ENCODE peak calls at places on chromosome 5, in six cellular contexts. L is PC-3, H is GM23248, T is HCT116, I is MM.1S, F is SK-N-SH. N is an unnamed sample.

GRCh38 chr5:140108093-140109049 is 5.5 kb upstream of the PURA start:
- DNase-seq in L (peak; percentile 32), H (peak; percentile 50), T (no peak), I (peak; percentile 29), F (peak; percentile 58), N (peak; percentile 47)

GRCh38 chr5:154740483-154740882 is 14.7 kb upstream of the LARP1 start:
- DNase-seq in L (no peak), H (peak; percentile 60), T (no peak), I (no peak), F (peak; percentile 38), N (no peak)

GRCh38 chr5:172534229-172535169 is 80.2 kb upstream of the SH3PXD2B start:
- DNase-seq in L (peak; percentile 14), H (peak; percentile 42), T (peak; percentile 4), I (no peak), F (no peak), N (no peak)

GRCh38 chr5:169251685-169252084 is 49.3 kb downstream of the SLIT3 start:
- DNase-seq in L (no peak), H (peak; percentile 58), T (no peak), I (no peak), F (peak; percentile 56), N (no peak)

GRCh38 chr5:163373401-163374066 is 63.9 kb upstream of the CCNG1 start:
- DNase-seq in L (no peak), H (no peak), T (no peak), I (no peak), F (no peak), N (no peak)

GRCh38 chr5:38509185-38509584 is 47.3 kb downstream of the LIFR start:
- DNase-seq in L (peak; percentile 73), H (peak; percentile 72), T (no peak), I (no peak), F (no peak), N (no peak)

GRCh38 chr5:6396043-6396442 is 17.7 kb upstream of the MED10 start:
- DNase-seq in L (no peak), H (no peak), T (no peak), I (no peak), F (no peak), N (no peak)

GRCh38 chr5:59152701-59153245 is 569.9 kb downstream of the RAB3C start:
- DNase-seq in L (no peak), H (no peak), T (no peak), I (peak; percentile 61), F (no peak), N (no peak)

GRCh38 chr5:176319827-176320554 is 41.6 kb downstream of the KIAA1191 start:
- DNase-seq in L (peak; percentile 34), H (peak; percentile 22), T (peak; percentile 10), I (peak; percentile 18), F (no peak), N (no peak)

GRCh38 chr5:56070795-56071539 is 76.2 kb upstream of the IL6ST start:
- DNase-seq in L (no peak), H (peak; percentile 4), T (no peak), I (peak; percentile 76), F (no peak), N (no peak)

GRCh38 chr5:161219816-161220215 is 326.7 kb downstream of the GABRB2 start:
- DNase-seq in L (no peak), H (no peak), T (no peak), I (no peak), F (no peak), N (no peak)

GRCh38 chr5:157541452-157542118 is 34.0 kb downstream of the ADAM19 start:
- DNase-seq in L (no peak), H (peak; percentile 40), T (no peak), I (no peak), F (no peak), N (no peak)

GRCh38 chr5:175336781-175337180 is 107.2 kb downstream of the DRD1 start:
- DNase-seq in L (no peak), H (no peak), T (no peak), I (no peak), F (no peak), N (no peak)

GRCh38 chr5:67156976-67157583 is 39.5 kb downstream of the CD180 start:
- DNase-seq in L (peak; percentile 63), H (peak; percentile 50), T (peak; percentile 29), I (peak; percentile 49), F (peak; percentile 57), N (peak; percentile 77)

GRCh38 chr5:9515451-9515850 is 30.4 kb downstream of the SEMA5A start:
- DNase-seq in L (no peak), H (no peak), T (no peak), I (no peak), F (no peak), N (no peak)

GRCh38 chr5:151925396-151925750 is 722 bp upstream of the GLRA1 start:
- DNase-seq in L (no peak), H (no peak), T (no peak), I (no peak), F (peak; percentile 48), N (no peak)

GRCh38 chr5:95940758-95941682 is 20.6 kb downstream of the ELL2 start:
- DNase-seq in L (no peak), H (no peak), T (no peak), I (no peak), F (peak; percentile 8), N (no peak)

GRCh38 chr5:33997331-33997983 is 10.4 kb downstream of the AMACR start:
- DNase-seq in L (peak; percentile 88), H (peak; percentile 93), T (peak; percentile 19), I (peak; percentile 56), F (peak; percentile 58), N (peak; percentile 77)

GRCh38 chr5:168995024-168995423 is 305.9 kb downstream of the SLIT3 start:
- DNase-seq in L (no peak), H (no peak), T (no peak), I (no peak), F (no peak), N (no peak)

GRCh38 chr5:169270827-169271226 is 30.1 kb downstream of the SLIT3 start:
- DNase-seq in L (no peak), H (no peak), T (no peak), I (no peak), F (no peak), N (no peak)

GRCh38 chr5:139468421-139468931 is 2.3 kb upstream of the SMIM33 start:
- DNase-seq in L (no peak), H (peak; percentile 27), T (no peak), I (no peak), F (no peak), N (no peak)

GRCh38 chr5:9335269-9335668 is 210.6 kb downstream of the SEMA5A start:
- DNase-seq in L (no peak), H (peak; percentile 28), T (no peak), I (no peak), F (no peak), N (no peak)

GRCh38 chr5:72597456-72597948 is 90.3 kb upstream of the ZNF366 start:
- DNase-seq in L (peak; percentile 31), H (peak; percentile 86), T (no peak), I (no peak), F (no peak), N (no peak)

GRCh38 chr5:36880761-36881160 is 4.2 kb downstream of the NIPBL start:
- DNase-seq in L (no peak), H (peak; percentile 13), T (no peak), I (no peak), F (no peak), N (peak; percentile 41)

GRCh38 chr5:142960309-142960696 is 190.1 kb downstream of the ARHGAP26 start:
- DNase-seq in L (peak; percentile 74), H (peak; percentile 89), T (peak; percentile 81), I (no peak), F (no peak), N (no peak)

GRCh38 chr5:170430871-170431437 is 41.8 kb upstream of the KCNMB1 start:
- DNase-seq in L (no peak), H (peak; percentile 14), T (no peak), I (no peak), F (peak; percentile 49), N (no peak)

GRCh38 chr5:111635946-111636315 is 121.1 kb downstream of the NREP start:
- DNase-seq in L (no peak), H (peak; percentile 43), T (no peak), I (no peak), F (no peak), N (no peak)

GRCh38 chr5:1386274-1386717 is 41.4 kb upstream of the CLPTM1L start:
- DNase-seq in L (peak; percentile 51), H (peak; percentile 60), T (no peak), I (peak; percentile 72), F (peak; percentile 84), N (peak; percentile 77)
- H3K9me2 ChIP-seq in L (no peaks in the 10 kb centered on the region), H (no peaks in the 10 kb centered on the region), T (no peaks in the 10 kb centered on the region), I (no peaks in the 10 kb centered on the region), F (no peaks in the 10 kb centered on the region), N (no peaks in the 10 kb centered on the region)

GRCh38 chr5:55004728-55005127 is 19.3 kb upstream of the GZMK start:
- DNase-seq in L (peak; percentile 51), H (peak; percentile 78), T (no peak), I (no peak), F (no peak), N (no peak)
- H3K9ac ChIP-seq in L (no peak overlapping the region), H (no peak overlapping the region), T (no peak overlapping the region), I (no peak overlapping the region), F (no peak overlapping the region), N (no peak overlapping the region)

GRCh38 chr5:129767927-129768380 is 20.1 kb downstream of the MINAR2 start:
- DNase-seq in L (peak; percentile 87), H (peak; percentile 91), T (peak; percentile 92), I (peak; percentile 86), F (peak; percentile 58), N (peak; percentile 96)

GRCh38 chr5:129766798-129767197 is 18.9 kb downstream of the MINAR2 start:
- DNase-seq in L (no peak), H (no peak), T (no peak), I (no peak), F (no peak), N (no peak)

GRCh38 chr5:129768715-129769114 is 20.8 kb downstream of the MINAR2 start:
- DNase-seq in L (no peak), H (no peak), T (no peak), I (peak; percentile 24), F (no peak), N (no peak)

GRCh38 chr5:129763651-129764050 is 15.8 kb downstream of the MINAR2 start:
- DNase-seq in L (no peak), H (no peak), T (no peak), I (no peak), F (no peak), N (no peak)
- H3K9me2 ChIP-seq in L (no peaks in the 10 kb centered on the region), H (no peaks in the 10 kb centered on the region), T (no peaks in the 10 kb centered on the region), I (no peaks in the 10 kb centered on the region), F (no peaks in the 10 kb centered on the region), N (no peaks in the 10 kb centered on the region)

GRCh38 chr5:62431735-62432617 is 19.4 kb downstream of the IPO11 start:
- DNase-seq in L (no peak), H (peak; percentile 29), T (no peak), I (no peak), F (no peak), N (no peak)
- H3K9ac ChIP-seq in L (no peak overlapping the region), H (no peak overlapping the region), T (no peak overlapping the region), I (no peak overlapping the region), F (no peak overlapping the region), N (no peak overlapping the region)

GRCh38 chr5:116911074-116911473 is 336.5 kb upstream of the SEMA6A start:
- DNase-seq in L (no peak), H (no peak), T (no peak), I (no peak), F (no peak), N (peak; percentile 76)

GRCh38 chr5:116914869-116915504 is 340.4 kb upstream of the SEMA6A start:
- DNase-seq in L (no peak), H (no peak), T (no peak), I (no peak), F (no peak), N (no peak)
- H3K9me2 ChIP-seq in L (no peaks in the 10 kb centered on the region), H (no peaks in the 10 kb centered on the region), T (no peaks in the 10 kb centered on the region), I (no peaks in the 10 kb centered on the region), F (no peaks in the 10 kb centered on the region), N (no peaks in the 10 kb centered on the region)

GRCh38 chr5:1312206-1312605 is 17.3 kb upstream of the TERT start:
- DNase-seq in L (no peak), H (no peak), T (no peak), I (peak; percentile 41), F (no peak), N (no peak)
- H3K9ac ChIP-seq in L (no peak overlapping the region), H (no peak overlapping the region), T (no peak overlapping the region), I (peak overlapping the region; percentile 54), F (no peak overlapping the region), N (no peak overlapping the region)